ENCODE peak calls at places on chromosomes 2 and 18, in ten cellular contexts. One of them, this sample, is unnamed.
A peak's percentile ranks its signal among the peaks of the same experiment; 100 is the strongest.

GRCh38 chr18:44943201-44943881 is 262.7 kb downstream of the SETBP1 start:
- DNase-seq in naive thymus-derived CD8-positive, alpha-beta T cell: no peak
- DNase-seq in mammary epithelial cell: peak; percentile 63
- DNase-seq in Calu3: no peak
- DNase-seq in fibroblast of the aortic adventitia: peak; percentile 24
- DNase-seq in tibial nerve: no peak
- DNase-seq in stimulated activated CD4-positive, alpha-beta T cell treated with anti-CD3 and anti-CD28 coated beads, Interleukin-2, amount 100 ng/mL, for 48 hours: no peak
- DNase-seq in hypothalamus: no peak
- DNase-seq in cardiac fibroblast: peak; percentile 26
- DNase-seq in NCI-H774: no peak
- DNase-seq in this sample: peak; percentile 75

GRCh38 chr2:38528008-38528442 is 74.7 kb downstream of the HNRNPLL start:
- DNase-seq in NCI-H774: peak; percentile 25
- DNase-seq in naive thymus-derived CD8-positive, alpha-beta T cell: no peak
- DNase-seq in stimulated activated CD4-positive, alpha-beta T cell treated with anti-CD3 and anti-CD28 coated beads, Interleukin-2, amount 100 ng/mL, for 48 hours: peak; percentile 53
- DNase-seq in fibroblast of the aortic adventitia: peak; percentile 58
- DNase-seq in hypothalamus: peak; percentile 22
- DNase-seq in mammary epithelial cell: peak; percentile 46
- DNase-seq in tibial nerve: peak; percentile 30
- DNase-seq in Calu3: peak; percentile 51
- DNase-seq in cardiac fibroblast: peak; percentile 50
- DNase-seq in this sample: peak; percentile 87

GRCh38 chr2:39530423-39530866 is 93.4 kb upstream of the MAP4K3 start:
- DNase-seq in cardiac fibroblast: peak; percentile 74
- DNase-seq in NCI-H774: no peak
- DNase-seq in fibroblast of the aortic adventitia: peak; percentile 79
- DNase-seq in mammary epithelial cell: no peak
- DNase-seq in stimulated activated CD4-positive, alpha-beta T cell treated with anti-CD3 and anti-CD28 coated beads, Interleukin-2, amount 100 ng/mL, for 48 hours: no peak
- DNase-seq in naive thymus-derived CD8-positive, alpha-beta T cell: no peak
- DNase-seq in tibial nerve: no peak
- DNase-seq in Calu3: no peak
- DNase-seq in hypothalamus: no peak
- DNase-seq in this sample: peak; percentile 44

GRCh38 chr2:43158259-43158880 is 68.0 kb downstream of the ZFP36L2 start:
- DNase-seq in Calu3: peak; percentile 74
- DNase-seq in NCI-H774: no peak
- DNase-seq in fibroblast of the aortic adventitia: peak; percentile 88
- DNase-seq in mammary epithelial cell: peak; percentile 94
- DNase-seq in naive thymus-derived CD8-positive, alpha-beta T cell: no peak
- DNase-seq in cardiac fibroblast: peak; percentile 90
- DNase-seq in stimulated activated CD4-positive, alpha-beta T cell treated with anti-CD3 and anti-CD28 coated beads, Interleukin-2, amount 100 ng/mL, for 48 hours: peak; percentile 50
- DNase-seq in hypothalamus: no peak
- DNase-seq in tibial nerve: peak; percentile 53
- DNase-seq in this sample: peak; percentile 88

GRCh38 chr18:66872277-66872676 is 268.4 kb upstream of the CDH19 start:
- DNase-seq in fibroblast of the aortic adventitia: no peak
- DNase-seq in Calu3: no peak
- DNase-seq in hypothalamus: no peak
- DNase-seq in naive thymus-derived CD8-positive, alpha-beta T cell: no peak
- DNase-seq in cardiac fibroblast: peak; percentile 29
- DNase-seq in tibial nerve: no peak
- DNase-seq in stimulated activated CD4-positive, alpha-beta T cell treated with anti-CD3 and anti-CD28 coated beads, Interleukin-2, amount 100 ng/mL, for 48 hours: no peak
- DNase-seq in NCI-H774: no peak
- DNase-seq in mammary epithelial cell: peak; percentile 4
- DNase-seq in this sample: no peak

GRCh38 chr2:106161938-106162814 is 31.9 kb downstream of the UXS1 start:
- DNase-seq in cardiac fibroblast: peak; percentile 54
- DNase-seq in fibroblast of the aortic adventitia: peak; percentile 36
- DNase-seq in NCI-H774: no peak
- DNase-seq in naive thymus-derived CD8-positive, alpha-beta T cell: no peak
- DNase-seq in mammary epithelial cell: peak; percentile 21
- DNase-seq in Calu3: peak; percentile 75
- DNase-seq in hypothalamus: no peak
- DNase-seq in stimulated activated CD4-positive, alpha-beta T cell treated with anti-CD3 and anti-CD28 coated beads, Interleukin-2, amount 100 ng/mL, for 48 hours: no peak
- DNase-seq in tibial nerve: no peak
- DNase-seq in this sample: no peak

GRCh38 chr18:5868218-5868904 is 27.0 kb downstream of the TMEM200C start:
- DNase-seq in Calu3: peak; percentile 61
- DNase-seq in tibial nerve: peak; percentile 75
- DNase-seq in NCI-H774: peak; percentile 39
- DNase-seq in naive thymus-derived CD8-positive, alpha-beta T cell: no peak
- DNase-seq in mammary epithelial cell: peak; percentile 66
- DNase-seq in fibroblast of the aortic adventitia: peak; percentile 92
- DNase-seq in hypothalamus: peak; percentile 20
- DNase-seq in stimulated activated CD4-positive, alpha-beta T cell treated with anti-CD3 and anti-CD28 coated beads, Interleukin-2, amount 100 ng/mL, for 48 hours: peak; percentile 40
- DNase-seq in cardiac fibroblast: peak; percentile 92
- DNase-seq in this sample: peak; percentile 33

GRCh38 chr2:189601043-189601442 is 20.5 kb upstream of the SLC40A1 start:
- DNase-seq in stimulated activated CD4-positive, alpha-beta T cell treated with anti-CD3 and anti-CD28 coated beads, Interleukin-2, amount 100 ng/mL, for 48 hours: no peak
- DNase-seq in fibroblast of the aortic adventitia: no peak
- DNase-seq in hypothalamus: no peak
- DNase-seq in Calu3: no peak
- DNase-seq in mammary epithelial cell: peak; percentile 59
- DNase-seq in naive thymus-derived CD8-positive, alpha-beta T cell: no peak
- DNase-seq in cardiac fibroblast: no peak
- DNase-seq in tibial nerve: no peak
- DNase-seq in NCI-H774: no peak
- DNase-seq in this sample: peak; percentile 69

GRCh38 chr2:105858868-105859693 is 114.4 kb downstream of the NCK2 start:
- DNase-seq in naive thymus-derived CD8-positive, alpha-beta T cell: no peak
- DNase-seq in tibial nerve: no peak
- DNase-seq in hypothalamus: no peak
- DNase-seq in fibroblast of the aortic adventitia: no peak
- DNase-seq in mammary epithelial cell: no peak
- DNase-seq in Calu3: no peak
- DNase-seq in NCI-H774: no peak
- DNase-seq in stimulated activated CD4-positive, alpha-beta T cell treated with anti-CD3 and anti-CD28 coated beads, Interleukin-2, amount 100 ng/mL, for 48 hours: no peak
- DNase-seq in cardiac fibroblast: no peak
- DNase-seq in this sample: no peak

GRCh38 chr2:47321411-47322031 is 81.4 kb upstream of the MSH2 start:
- DNase-seq in tibial nerve: no peak
- DNase-seq in stimulated activated CD4-positive, alpha-beta T cell treated with anti-CD3 and anti-CD28 coated beads, Interleukin-2, amount 100 ng/mL, for 48 hours: no peak
- DNase-seq in NCI-H774: no peak
- DNase-seq in fibroblast of the aortic adventitia: no peak
- DNase-seq in naive thymus-derived CD8-positive, alpha-beta T cell: no peak
- DNase-seq in cardiac fibroblast: no peak
- DNase-seq in hypothalamus: no peak
- DNase-seq in Calu3: no peak
- DNase-seq in mammary epithelial cell: no peak
- DNase-seq in this sample: peak; percentile 39

GRCh38 chr2:110961024-110961423 is 159.7 kb upstream of the BCL2L11 start:
- DNase-seq in tibial nerve: no peak
- DNase-seq in fibroblast of the aortic adventitia: no peak
- DNase-seq in Calu3: no peak
- DNase-seq in stimulated activated CD4-positive, alpha-beta T cell treated with anti-CD3 and anti-CD28 coated beads, Interleukin-2, amount 100 ng/mL, for 48 hours: no peak
- DNase-seq in naive thymus-derived CD8-positive, alpha-beta T cell: no peak
- DNase-seq in NCI-H774: no peak
- DNase-seq in mammary epithelial cell: no peak
- DNase-seq in cardiac fibroblast: no peak
- DNase-seq in hypothalamus: no peak
- DNase-seq in this sample: no peak

GRCh38 chr18:49582579-49582978 is 20.7 kb downstream of the LIPG start:
- DNase-seq in mammary epithelial cell: no peak
- DNase-seq in fibroblast of the aortic adventitia: peak; percentile 84
- DNase-seq in tibial nerve: no peak
- DNase-seq in Calu3: no peak
- DNase-seq in stimulated activated CD4-positive, alpha-beta T cell treated with anti-CD3 and anti-CD28 coated beads, Interleukin-2, amount 100 ng/mL, for 48 hours: no peak
- DNase-seq in naive thymus-derived CD8-positive, alpha-beta T cell: no peak
- DNase-seq in NCI-H774: no peak
- DNase-seq in cardiac fibroblast: peak; percentile 55
- DNase-seq in hypothalamus: no peak
- DNase-seq in this sample: peak; percentile 41

GRCh38 chr2:45836740-45837139 is 185.3 kb downstream of the PRKCE start:
- DNase-seq in Calu3: no peak
- DNase-seq in NCI-H774: no peak
- DNase-seq in hypothalamus: no peak
- DNase-seq in tibial nerve: no peak
- DNase-seq in cardiac fibroblast: no peak
- DNase-seq in mammary epithelial cell: no peak
- DNase-seq in stimulated activated CD4-positive, alpha-beta T cell treated with anti-CD3 and anti-CD28 coated beads, Interleukin-2, amount 100 ng/mL, for 48 hours: no peak
- DNase-seq in fibroblast of the aortic adventitia: no peak
- DNase-seq in naive thymus-derived CD8-positive, alpha-beta T cell: no peak
- DNase-seq in this sample: no peak

GRCh38 chr18:36211612-36212065 is 24.3 kb downstream of the MOCOS start:
- DNase-seq in mammary epithelial cell: peak; percentile 82
- DNase-seq in stimulated activated CD4-positive, alpha-beta T cell treated with anti-CD3 and anti-CD28 coated beads, Interleukin-2, amount 100 ng/mL, for 48 hours: no peak
- DNase-seq in hypothalamus: no peak
- DNase-seq in fibroblast of the aortic adventitia: peak; percentile 4
- DNase-seq in cardiac fibroblast: no peak
- DNase-seq in NCI-H774: no peak
- DNase-seq in Calu3: no peak
- DNase-seq in naive thymus-derived CD8-positive, alpha-beta T cell: no peak
- DNase-seq in tibial nerve: no peak
- DNase-seq in this sample: peak; percentile 77

GRCh38 chr2:150472122-150472899 is 15.2 kb downstream of the RND3 start:
- DNase-seq in hypothalamus: no peak
- DNase-seq in mammary epithelial cell: no peak
- DNase-seq in tibial nerve: peak; percentile 29
- DNase-seq in cardiac fibroblast: peak; percentile 80
- DNase-seq in Calu3: peak; percentile 60
- DNase-seq in NCI-H774: no peak
- DNase-seq in naive thymus-derived CD8-positive, alpha-beta T cell: no peak
- DNase-seq in stimulated activated CD4-positive, alpha-beta T cell treated with anti-CD3 and anti-CD28 coated beads, Interleukin-2, amount 100 ng/mL, for 48 hours: no peak
- DNase-seq in fibroblast of the aortic adventitia: peak; percentile 70
- DNase-seq in this sample: peak; percentile 84

GRCh38 chr2:38494394-38494793 is 108.3 kb downstream of the HNRNPLL start:
- DNase-seq in cardiac fibroblast: no peak
- DNase-seq in mammary epithelial cell: no peak
- DNase-seq in Calu3: no peak
- DNase-seq in NCI-H774: no peak
- DNase-seq in tibial nerve: no peak
- DNase-seq in fibroblast of the aortic adventitia: no peak
- DNase-seq in stimulated activated CD4-positive, alpha-beta T cell treated with anti-CD3 and anti-CD28 coated beads, Interleukin-2, amount 100 ng/mL, for 48 hours: no peak
- DNase-seq in naive thymus-derived CD8-positive, alpha-beta T cell: no peak
- DNase-seq in hypothalamus: no peak
- DNase-seq in this sample: no peak

GRCh38 chr2:1169291-1169949 is 218.8 kb downstream of the SNTG2 start:
- DNase-seq in mammary epithelial cell: no peak
- DNase-seq in hypothalamus: no peak
- DNase-seq in naive thymus-derived CD8-positive, alpha-beta T cell: no peak
- DNase-seq in tibial nerve: no peak
- DNase-seq in fibroblast of the aortic adventitia: no peak
- DNase-seq in stimulated activated CD4-positive, alpha-beta T cell treated with anti-CD3 and anti-CD28 coated beads, Interleukin-2, amount 100 ng/mL, for 48 hours: no peak
- DNase-seq in NCI-H774: no peak
- DNase-seq in Calu3: no peak
- DNase-seq in cardiac fibroblast: no peak
- DNase-seq in this sample: no peak

GRCh38 chr2:214543386-214543955 is 132.6 kb downstream of the VWC2L start:
- DNase-seq in cardiac fibroblast: no peak
- DNase-seq in hypothalamus: no peak
- DNase-seq in mammary epithelial cell: peak; percentile 69
- DNase-seq in NCI-H774: no peak
- DNase-seq in fibroblast of the aortic adventitia: no peak
- DNase-seq in tibial nerve: no peak
- DNase-seq in naive thymus-derived CD8-positive, alpha-beta T cell: no peak
- DNase-seq in Calu3: peak; percentile 36
- DNase-seq in stimulated activated CD4-positive, alpha-beta T cell treated with anti-CD3 and anti-CD28 coated beads, Interleukin-2, amount 100 ng/mL, for 48 hours: no peak
- DNase-seq in this sample: peak; percentile 3

GRCh38 chr2:233656443-233656842 is 15.3 kb upstream of the UGT1A9 start:
- DNase-seq in fibroblast of the aortic adventitia: no peak
- DNase-seq in hypothalamus: no peak
- DNase-seq in Calu3: no peak
- DNase-seq in cardiac fibroblast: no peak
- DNase-seq in tibial nerve: no peak
- DNase-seq in naive thymus-derived CD8-positive, alpha-beta T cell: no peak
- DNase-seq in stimulated activated CD4-positive, alpha-beta T cell treated with anti-CD3 and anti-CD28 coated beads, Interleukin-2, amount 100 ng/mL, for 48 hours: no peak
- DNase-seq in mammary epithelial cell: no peak
- DNase-seq in NCI-H774: no peak
- DNase-seq in this sample: no peak

GRCh38 chr18:36648803-36649202 is 180.0 kb downstream of the TPGS2 start:
- DNase-seq in cardiac fibroblast: no peak
- DNase-seq in mammary epithelial cell: no peak
- DNase-seq in hypothalamus: no peak
- DNase-seq in tibial nerve: no peak
- DNase-seq in stimulated activated CD4-positive, alpha-beta T cell treated with anti-CD3 and anti-CD28 coated beads, Interleukin-2, amount 100 ng/mL, for 48 hours: no peak
- DNase-seq in fibroblast of the aortic adventitia: no peak
- DNase-seq in NCI-H774: no peak
- DNase-seq in naive thymus-derived CD8-positive, alpha-beta T cell: no peak
- DNase-seq in Calu3: no peak
- DNase-seq in this sample: peak; percentile 38

GRCh38 chr18:62341423-62341920 is 16.4 kb downstream of the TNFRSF11A start:
- DNase-seq in Calu3: no peak
- DNase-seq in NCI-H774: peak; percentile 27
- DNase-seq in naive thymus-derived CD8-positive, alpha-beta T cell: no peak
- DNase-seq in hypothalamus: no peak
- DNase-seq in mammary epithelial cell: no peak
- DNase-seq in tibial nerve: no peak
- DNase-seq in cardiac fibroblast: no peak
- DNase-seq in fibroblast of the aortic adventitia: no peak
- DNase-seq in stimulated activated CD4-positive, alpha-beta T cell treated with anti-CD3 and anti-CD28 coated beads, Interleukin-2, amount 100 ng/mL, for 48 hours: no peak
- DNase-seq in this sample: no peak

GRCh38 chr2:234483568-234484251 is 13.2 kb downstream of the ARL4C start:
- DNase-seq in NCI-H774: no peak
- DNase-seq in naive thymus-derived CD8-positive, alpha-beta T cell: peak; percentile 59
- DNase-seq in tibial nerve: no peak
- DNase-seq in cardiac fibroblast: no peak
- DNase-seq in stimulated activated CD4-positive, alpha-beta T cell treated with anti-CD3 and anti-CD28 coated beads, Interleukin-2, amount 100 ng/mL, for 48 hours: peak; percentile 49
- DNase-seq in fibroblast of the aortic adventitia: no peak
- DNase-seq in Calu3: no peak
- DNase-seq in hypothalamus: no peak
- DNase-seq in mammary epithelial cell: no peak
- DNase-seq in this sample: peak; percentile 54

GRCh38 chr2:173914055-173914922 is 50.9 kb downstream of the SP3 start:
- DNase-seq in cardiac fibroblast: no peak
- DNase-seq in hypothalamus: no peak
- DNase-seq in mammary epithelial cell: peak; percentile 23
- DNase-seq in naive thymus-derived CD8-positive, alpha-beta T cell: no peak
- DNase-seq in tibial nerve: no peak
- DNase-seq in stimulated activated CD4-positive, alpha-beta T cell treated with anti-CD3 and anti-CD28 coated beads, Interleukin-2, amount 100 ng/mL, for 48 hours: no peak
- DNase-seq in fibroblast of the aortic adventitia: no peak
- DNase-seq in Calu3: peak; percentile 20
- DNase-seq in NCI-H774: no peak
- DNase-seq in this sample: no peak

GRCh38 chr2:64414736-64415435 is 39.1 kb upstream of the LGALSL start:
- DNase-seq in cardiac fibroblast: no peak
- DNase-seq in tibial nerve: no peak
- DNase-seq in NCI-H774: no peak
- DNase-seq in hypothalamus: no peak
- DNase-seq in naive thymus-derived CD8-positive, alpha-beta T cell: no peak
- DNase-seq in fibroblast of the aortic adventitia: no peak
- DNase-seq in Calu3: no peak
- DNase-seq in stimulated activated CD4-positive, alpha-beta T cell treated with anti-CD3 and anti-CD28 coated beads, Interleukin-2, amount 100 ng/mL, for 48 hours: no peak
- DNase-seq in mammary epithelial cell: no peak
- DNase-seq in this sample: no peak

This sample was measured in RPMI7951.